ENCODE peak calls at places on chromosomes 1 and 21, in nine cellular contexts. B is mesothelial cell of epicardium; F is A172; Z is posterior vena cava; S is T-helper 2 cell treated with Interferon-gamma antibody and Interleukin-4, amounts not matched to agents 5 μg/mL and 100 μg/mL, for 36 hours; M is HT-29; D is ecto neural progenitor cell; Y is hypothalamus; T is foreskin fibroblast. X is an unnamed sample.
A peak's percentile ranks its signal among the peaks of the same experiment; 100 is the strongest.

GRCh38 chr1:224333309-224333926 is 3.4 kb upstream of the NVL start:
- DNase-seq in B (no peak), F (peak; percentile 75), Z (no peak), S (peak; percentile 19), M (peak; percentile 81), D (no peak), Y (no peak), T (peak; percentile 76), X (no peak)

GRCh38 chr21:26423506-26423905 is 149.6 kb downstream of the CYYR1 start:
- DNase-seq in B (no peak), F (no peak), Z (no peak), S (no peak), M (no peak), D (no peak), Y (no peak), T (no peak), X (no peak)

GRCh38 chr1:184185346-184185745 is 133.8 kb downstream of the TSEN15 start:
- DNase-seq in B (no peak), F (no peak), Z (no peak), S (no peak), M (no peak), D (no peak), Y (no peak), T (no peak), X (no peak)

GRCh38 chr1:111553199-111553598 is 49.8 kb upstream of the ADORA3 start:
- DNase-seq in B (no peak), F (peak; percentile 67), Z (no peak), S (no peak), M (no peak), D (no peak), Y (no peak), T (peak; percentile 89), X (no peak)

GRCh38 chr1:17629460-17629859 is 90.0 kb downstream of the ARHGEF10L start:
- DNase-seq in B (no peak), F (no peak), Z (no peak), S (no peak), M (no peak), D (no peak), Y (no peak), T (no peak), X (no peak)

GRCh38 chr1:87902830-87903614 is 574.3 kb downstream of the LMO4 start:
- DNase-seq in B (no peak), F (no peak), Z (no peak), S (no peak), M (no peak), D (no peak), Y (no peak), T (peak; percentile 4), X (peak; percentile 27)

GRCh38 chr1:221858758-221859157 is 116.9 kb upstream of the DUSP10 start:
- DNase-seq in B (no peak), F (peak; percentile 92), Z (no peak), S (no peak), M (no peak), D (no peak), Y (no peak), T (peak; percentile 97), X (no peak)

GRCh38 chr1:182847105-182847504 is 8.0 kb downstream of the DHX9 start:
- DNase-seq in B (no peak), F (no peak), Z (no peak), S (no peak), M (no peak), D (no peak), Y (no peak), T (no peak), X (no peak)

GRCh38 chr1:235730007-235730406 is 80.4 kb upstream of the GNG4 start:
- DNase-seq in B (no peak), F (no peak), Z (no peak), S (no peak), M (no peak), D (no peak), Y (no peak), T (no peak), X (no peak)

GRCh38 chr1:44572572-44572879 is 101.8 kb downstream of the TMEM53 start:
- DNase-seq in B (no peak), F (no peak), Z (no peak), S (no peak), M (no peak), D (no peak), Y (no peak), T (no peak), X (no peak)

GRCh38 chr1:173122958-173123852 is 72.5 kb upstream of the TNFSF18 start:
- DNase-seq in B (peak; percentile 50), F (peak; percentile 91), Z (peak; percentile 91), S (no peak), M (peak; percentile 90), D (peak; percentile 54), Y (peak; percentile 11), T (peak; percentile 96), X (peak; percentile 65)

GRCh38 chr1:175889848-175890247 is 146.5 kb upstream of the TNR start:
- DNase-seq in B (no peak), F (no peak), Z (no peak), S (no peak), M (no peak), D (no peak), Y (no peak), T (no peak), X (no peak)

GRCh38 chr1:41240806-41241747 is 1.0 kb downstream of the SCMH1 start:
- DNase-seq in B (peak; percentile 51), F (peak; percentile 25), Z (peak; percentile 83), S (peak; percentile 44), M (peak; percentile 41), D (no peak), Y (peak; percentile 54), T (peak; percentile 77), X (peak; percentile 57)

GRCh38 chr1:211628446-211628845 is 47.0 kb downstream of the NEK2 start:
- DNase-seq in B (no peak), F (no peak), Z (peak; percentile 22), S (no peak), M (no peak), D (no peak), Y (no peak), T (no peak), X (no peak)